ENCODE peak calls at places on chromosomes 11 and 22, in nine cellular contexts. R, I, L, J, V, Y, O, C and E are unnamed samples.

GRCh38 chr11:122007611-122008071 is 108.4 kb downstream of the BLID start:
- DNase-seq in V (no peak), Y (peak; percentile 82), O (peak; percentile 16), R (peak; percentile 44), L (no peak), I (peak; percentile 66), J (no peak), C (peak; percentile 49), E (no peak)

GRCh38 chr11:35321532-35322320 is 97.6 kb downstream of the SLC1A2 start:
- DNase-seq in I (peak; percentile 43), Y (peak; percentile 40), L (no peak), O (peak; percentile 23), J (no peak), C (no peak), V (no peak), R (peak; percentile 65), E (peak; percentile 46)

GRCh38 chr11:79249341-79249993 is 191.4 kb downstream of the TENM4 start:
- DNase-seq in Y (no peak), R (no peak), I (no peak), O (no peak), C (no peak), V (no peak), J (no peak), L (no peak), E (no peak)

GRCh38 chr22:46150615-46151423 is 493 bp downstream of the PPARA start:
- DNase-seq in J (peak; percentile 69), O (peak; percentile 55), V (no peak), Y (peak; percentile 8), L (peak; percentile 70), R (no peak), C (peak; percentile 28), I (no peak), E (peak; percentile 41)

GRCh38 chr11:57464343-57465181 is 4.2 kb downstream of the RTN4RL2 start:
- DNase-seq in C (no peak), O (no peak), Y (no peak), V (no peak), L (no peak), J (peak; percentile 68), I (no peak), R (no peak), E (peak; percentile 79)

GRCh38 chr11:17343907-17344306 is 7.7 kb upstream of the NCR3LG1 start:
- DNase-seq in V (no peak), C (no peak), Y (peak; percentile 85), I (peak; percentile 81), O (no peak), J (no peak), L (no peak), R (no peak), E (no peak)

GRCh38 chr11:67649634-67650540 is 643 bp downstream of the ACY3 start:
- DNase-seq in J (no peak), V (no peak), L (no peak), O (no peak), C (no peak), Y (no peak), R (no peak), I (no peak), E (peak; percentile 57)

GRCh38 chr11:72685560-72686480 is 11.6 kb upstream of the PDE2A start:
- DNase-seq in L (no peak), R (peak; percentile 42), C (peak; percentile 35), V (no peak), I (peak; percentile 65), O (peak; percentile 65), J (no peak), Y (peak; percentile 77), E (no peak)

GRCh38 chr22:35552186-35552842 is 11.7 kb downstream of the RASD2 start:
- DNase-seq in V (no peak), R (no peak), L (peak; percentile 87), C (no peak), O (no peak), Y (peak; percentile 43), J (peak; percentile 77), I (no peak), E (no peak)

GRCh38 chr22:29751139-29751538 is 15.7 kb downstream of the ZMAT5 start:
- DNase-seq in C (no peak), Y (peak; percentile 44), V (no peak), R (no peak), O (no peak), I (no peak), L (no peak), J (no peak), E (no peak)

GRCh38 chr11:121503056-121503455 is 50.3 kb upstream of the SORL1-AS1 start:
- DNase-seq in R (no peak), O (no peak), V (no peak), I (peak; percentile 2), C (no peak), Y (no peak), L (no peak), J (no peak), E (no peak)

GRCh38 chr11:75597636-75598035 is 35.6 kb downstream of the SERPINH1 start:
- DNase-seq in I (no peak), O (no peak), J (peak; percentile 80), Y (peak; percentile 47), L (no peak), R (no peak), C (no peak), V (no peak), E (peak; percentile 74)

GRCh38 chr22:35638408-35638807 is 9.8 kb upstream of the APOL6 start:
- DNase-seq in R (peak; percentile 93), O (peak; percentile 88), C (peak; percentile 86), J (peak; percentile 22), L (no peak), V (no peak), I (peak; percentile 95), Y (peak; percentile 90), E (no peak)

GRCh38 chr22:31329029-31329428 is 17.1 kb downstream of the PATZ1 start:
- DNase-seq in J (no peak), O (no peak), C (no peak), V (no peak), R (no peak), L (no peak), I (no peak), Y (no peak), E (no peak)

GRCh38 chr22:39415506-39415905 is 15.9 kb downstream of the TAB1 start:
- DNase-seq in Y (no peak), R (no peak), J (no peak), V (no peak), L (no peak), C (no peak), O (no peak), I (no peak), E (no peak)
- H3K36me3 ChIP-seq in Y (peaks cover 32% of the 10 kb centered on the region), R (peaks cover 56% of the 10 kb centered on the region), J (no peaks in the 10 kb centered on the region), V (peaks cover 25% of the 10 kb centered on the region), L (peaks cover 35% of the 10 kb centered on the region), C (peaks cover 47% of the 10 kb centered on the region), O (peaks cover 2% of the 10 kb centered on the region), I (peaks cover 17% of the 10 kb centered on the region), E (peaks cover 30% of the 10 kb centered on the region)

GRCh38 chr11:130234315-130234714 is 74.7 kb downstream of the ST14 start:
- DNase-seq in C (no peak), R (no peak), V (no peak), Y (no peak), L (no peak), O (no peak), I (no peak), J (no peak), E (no peak)
- H3K36me3 ChIP-seq in C (peaks cover 44% of the 10 kb centered on the region), R (peaks cover 75% of the 10 kb centered on the region), V (peaks cover 2% of the 10 kb centered on the region), Y (peaks cover 21% of the 10 kb centered on the region), L (no peaks in the 10 kb centered on the region), O (no peaks in the 10 kb centered on the region), I (no peaks in the 10 kb centered on the region), J (peaks cover 8% of the 10 kb centered on the region), E (peaks cover 34% of the 10 kb centered on the region)

GRCh38 chr11:70306586-70307033 is 36.1 kb downstream of the PPFIA1 start:
- DNase-seq in Y (no peak), I (no peak), L (no peak), C (no peak), J (no peak), O (no peak), V (no peak), R (no peak), E (no peak)
- H3K36me3 ChIP-seq in Y (no peaks in the 10 kb centered on the region), I (peaks cover 1% of the 10 kb centered on the region), L (peaks cover 18% of the 10 kb centered on the region), C (no peaks in the 10 kb centered on the region), J (no peaks in the 10 kb centered on the region), O (no peaks in the 10 kb centered on the region), V (no peaks in the 10 kb centered on the region), R (peaks cover 15% of the 10 kb centered on the region), E (peaks cover 24% of the 10 kb centered on the region)

DNA sequence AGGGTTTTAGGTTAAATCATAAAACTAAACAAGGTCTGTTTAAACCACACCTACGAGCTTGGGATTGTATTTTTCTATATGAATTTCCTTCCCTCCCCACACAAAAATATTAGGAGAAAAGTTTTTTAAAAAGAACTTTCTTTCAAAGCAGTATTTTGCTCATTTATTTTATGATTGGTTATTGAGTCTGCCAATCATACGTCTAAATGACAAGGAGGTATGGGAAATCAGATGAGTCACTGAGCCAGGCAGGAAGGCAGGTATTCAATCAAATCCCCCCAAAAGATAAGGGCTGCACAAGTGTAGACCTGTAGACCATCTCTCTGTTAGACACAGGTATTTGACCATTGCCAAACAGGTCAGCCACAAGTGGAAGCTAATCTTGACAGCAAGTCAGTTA is 440.1 kb upstream of the CCDC90B start:
- DNase-seq in R (no peak), I (no peak), Y (no peak), V (no peak), O (no peak), L (no peak), C (no peak), J (no peak), E (no peak)
- H3K36me3 ChIP-seq in R (no peaks in the 10 kb centered on the region), I (no peaks in the 10 kb centered on the region), Y (no peaks in the 10 kb centered on the region), V (no peaks in the 10 kb centered on the region), O (no peaks in the 10 kb centered on the region), L (no peaks in the 10 kb centered on the region), C (no peaks in the 10 kb centered on the region), J (no peaks in the 10 kb centered on the region), E (no peaks in the 10 kb centered on the region)

DNA sequence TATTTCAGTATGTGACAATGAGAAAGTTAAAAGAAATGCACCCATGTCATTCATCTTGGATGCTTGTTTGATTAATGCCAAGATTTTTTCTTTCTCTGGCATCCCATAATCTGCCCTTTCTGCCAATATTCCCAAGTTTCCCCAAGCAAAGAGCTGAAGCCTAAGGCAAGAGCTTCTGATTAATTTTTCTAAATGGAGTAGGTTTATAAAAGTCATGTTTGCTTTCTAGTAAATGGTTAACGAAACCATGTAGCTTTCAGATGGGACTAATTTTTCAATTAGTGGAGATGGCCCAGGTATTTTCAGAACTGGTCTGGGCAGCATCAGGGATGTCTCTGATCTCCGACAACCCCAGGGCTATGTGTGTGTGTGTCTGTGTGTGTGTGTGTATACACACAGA is 55.3 kb downstream of the LRRC4C start:
- DNase-seq in I (no peak), L (no peak), O (no peak), R (no peak), V (no peak), C (no peak), Y (no peak), J (no peak), E (no peak)
- H3K36me3 ChIP-seq in I (no peaks in the 10 kb centered on the region), L (no peaks in the 10 kb centered on the region), O (no peaks in the 10 kb centered on the region), R (no peaks in the 10 kb centered on the region), V (no peaks in the 10 kb centered on the region), C (no peaks in the 10 kb centered on the region), Y (no peaks in the 10 kb centered on the region), J (no peaks in the 10 kb centered on the region), E (no peaks in the 10 kb centered on the region)

DNA sequence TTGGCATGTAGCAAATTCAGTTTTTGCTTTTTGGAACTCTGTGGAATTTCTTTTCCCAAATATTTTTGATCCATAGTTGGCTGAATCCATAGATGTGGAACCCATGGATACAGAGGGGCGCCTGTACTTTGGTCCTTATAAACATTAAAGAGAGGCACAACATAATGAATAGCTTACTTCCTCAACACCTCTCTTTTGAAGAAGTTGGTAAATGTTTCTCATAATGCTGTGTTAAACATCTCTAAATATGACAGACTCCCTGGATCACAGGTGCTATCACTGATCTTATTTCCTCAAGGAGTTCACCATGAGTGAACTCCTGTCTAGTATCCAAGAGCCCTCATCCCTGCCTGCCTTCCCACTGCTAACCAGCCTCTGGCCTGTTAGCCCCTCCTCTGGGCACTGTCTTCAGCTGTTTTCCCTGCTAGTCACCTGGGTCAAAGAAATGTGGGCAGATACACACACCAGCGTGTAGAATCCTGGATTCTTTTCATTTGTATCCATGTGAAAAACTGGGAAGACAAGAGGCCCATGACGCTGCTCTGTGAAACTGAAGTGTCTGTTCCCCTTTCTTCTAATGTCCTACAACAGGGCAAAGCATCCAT is 63.7 kb downstream of the HIRA start:
- DNase-seq in V (no peak), I (no peak), J (no peak), Y (no peak), L (no peak), O (no peak), R (no peak), C (no peak), E (no peak)
- H3K36me3 ChIP-seq in V (peaks cover 10% of the 10 kb centered on the region), I (peaks cover 4% of the 10 kb centered on the region), J (peaks cover 7% of the 10 kb centered on the region), Y (peaks cover 56% of the 10 kb centered on the region), L (peaks cover 9% of the 10 kb centered on the region), O (peaks cover 5% of the 10 kb centered on the region), R (peaks cover 100% of the 10 kb centered on the region), C (peaks cover 83% of the 10 kb centered on the region), E (peaks cover 62% of the 10 kb centered on the region)